ENCODE peak calls at places on chromosomes 11 and 22, in five cellular contexts. One of them, this sample, is unnamed. For H3K9me3, the result is how much of the 10 kb centered on the place peaks cover.

GRCh38 chr11:41256060-41256459 is 203.4 kb downstream of the LRRC4C start:
- DNase-seq in IMR-90: no peak
- DNase-seq in ascending aorta: no peak
- DNase-seq in CD8-positive, alpha-beta memory T cell: no peak
- DNase-seq in WERI-Rb-1: no peak
- DNase-seq in this sample: no peak

GRCh38 chr22:23856721-23857605 is 712 bp upstream of the SLC2A11 start:
- DNase-seq in IMR-90: peak
- DNase-seq in ascending aorta: no peak
- DNase-seq in CD8-positive, alpha-beta memory T cell: no peak
- DNase-seq in WERI-Rb-1: peak
- DNase-seq in this sample: no peak

GRCh38 chr11:18927550-18928322 is 11.5 kb downstream of the MRGPRX1 start:
- DNase-seq in IMR-90: no peak
- DNase-seq in ascending aorta: no peak
- DNase-seq in CD8-positive, alpha-beta memory T cell: no peak
- DNase-seq in WERI-Rb-1: no peak
- DNase-seq in this sample: no peak

GRCh38 chr11:38274031-38274430 is 1676.0 kb upstream of the RAG2 start:
- DNase-seq in IMR-90: no peak
- DNase-seq in ascending aorta: no peak
- DNase-seq in CD8-positive, alpha-beta memory T cell: no peak
- DNase-seq in WERI-Rb-1: no peak
- DNase-seq in this sample: no peak

GRCh38 chr22:38618682-38619081 is 37.5 kb downstream of the FAM227A start:
- DNase-seq in IMR-90: no peak
- DNase-seq in ascending aorta: no peak
- DNase-seq in CD8-positive, alpha-beta memory T cell: no peak
- DNase-seq in WERI-Rb-1: no peak
- DNase-seq in this sample: no peak

GRCh38 chr11:116078101-116078561 is 573.9 kb upstream of the CADM1 start:
- DNase-seq in IMR-90: peak
- DNase-seq in ascending aorta: no peak
- DNase-seq in CD8-positive, alpha-beta memory T cell: no peak
- DNase-seq in WERI-Rb-1: peak
- DNase-seq in this sample: no peak

GRCh38 chr11:28169816-28170215 is 61.6 kb downstream of the METTL15 start:
- DNase-seq in IMR-90: peak
- DNase-seq in ascending aorta: no peak
- DNase-seq in CD8-positive, alpha-beta memory T cell: no peak
- DNase-seq in WERI-Rb-1: no peak
- DNase-seq in this sample: no peak

GRCh38 chr11:111851636-111852035 is 19.7 kb downstream of the ALG9 start:
- DNase-seq in IMR-90: peak
- DNase-seq in ascending aorta: no peak
- DNase-seq in CD8-positive, alpha-beta memory T cell: no peak
- DNase-seq in WERI-Rb-1: no peak
- DNase-seq in this sample: no peak

GRCh38 chr11:117703209-117703608 is 93.8 kb downstream of the DSCAML1 start:
- DNase-seq in IMR-90: no peak
- DNase-seq in ascending aorta: no peak
- DNase-seq in CD8-positive, alpha-beta memory T cell: no peak
- DNase-seq in WERI-Rb-1: no peak
- DNase-seq in this sample: no peak

GRCh38 chr11:96272542-96273306 is 70.3 kb downstream of the MAML2 start:
- DNase-seq in IMR-90: peak
- DNase-seq in ascending aorta: no peak
- DNase-seq in CD8-positive, alpha-beta memory T cell: no peak
- DNase-seq in WERI-Rb-1: no peak
- DNase-seq in this sample: no peak

GRCh38 chr11:31995525-31996123 is 95.2 kb upstream of the RCN1 start:
- DNase-seq in IMR-90: peak
- DNase-seq in ascending aorta: no peak
- DNase-seq in CD8-positive, alpha-beta memory T cell: no peak
- DNase-seq in WERI-Rb-1: no peak
- DNase-seq in this sample: no peak

GRCh38 chr22:46979506-46979905 is 217.1 kb downstream of the TBC1D22A start:
- DNase-seq in IMR-90: no peak
- DNase-seq in ascending aorta: no peak
- DNase-seq in CD8-positive, alpha-beta memory T cell: no peak
- DNase-seq in WERI-Rb-1: no peak
- DNase-seq in this sample: no peak

GRCh38 chr11:68810164-68810563 is 31.6 kb downstream of the CPT1A start:
- DNase-seq in IMR-90: no peak
- DNase-seq in ascending aorta: no peak
- DNase-seq in CD8-positive, alpha-beta memory T cell: no peak
- DNase-seq in WERI-Rb-1: no peak
- DNase-seq in this sample: no peak

GRCh38 chr22:41352058-41352457 is 29.7 kb upstream of the TEF start:
- DNase-seq in IMR-90: peak
- DNase-seq in ascending aorta: no peak
- DNase-seq in CD8-positive, alpha-beta memory T cell: no peak
- DNase-seq in WERI-Rb-1: no peak
- DNase-seq in this sample: no peak

GRCh38 chr11:18452927-18453326 is 2.7 kb upstream of the LDHAL6A start:
- DNase-seq in IMR-90: peak
- DNase-seq in ascending aorta: no peak
- DNase-seq in CD8-positive, alpha-beta memory T cell: no peak
- DNase-seq in WERI-Rb-1: no peak
- DNase-seq in this sample: no peak

GRCh38 chr11:103266167-103266831 is 157.1 kb downstream of the DYNC2H1 start:
- DNase-seq in IMR-90: no peak
- DNase-seq in ascending aorta: no peak
- DNase-seq in CD8-positive, alpha-beta memory T cell: no peak
- DNase-seq in WERI-Rb-1: no peak
- DNase-seq in this sample: no peak

GRCh38 chr11:69377029-69377952 is 83.3 kb downstream of the MYEOV start:
- DNase-seq in IMR-90: no peak
- DNase-seq in ascending aorta: no peak
- DNase-seq in CD8-positive, alpha-beta memory T cell: no peak
- DNase-seq in WERI-Rb-1: no peak
- DNase-seq in this sample: no peak

GRCh38 chr22:42288791-42289190 is 18.3 kb upstream of the TCF20 start:
- DNase-seq in IMR-90: no peak
- DNase-seq in ascending aorta: no peak
- DNase-seq in CD8-positive, alpha-beta memory T cell: no peak
- DNase-seq in WERI-Rb-1: no peak
- DNase-seq in this sample: no peak

GRCh38 chr11:44464741-44465140 is 100.7 kb upstream of the CD82 start:
- DNase-seq in IMR-90: no peak
- DNase-seq in ascending aorta: no peak
- DNase-seq in CD8-positive, alpha-beta memory T cell: no peak
- DNase-seq in WERI-Rb-1: no peak
- DNase-seq in this sample: no peak

GRCh38 chr11:134529212-134530096 is 117.4 kb upstream of the B3GAT1 start:
- DNase-seq in IMR-90: no peak
- DNase-seq in ascending aorta: peak
- DNase-seq in CD8-positive, alpha-beta memory T cell: no peak
- DNase-seq in WERI-Rb-1: peak
- DNase-seq in this sample: peak

GRCh38 chr11:96481204-96481603 is 91.4 kb downstream of the JRKL start:
- DNase-seq in IMR-90: no peak
- DNase-seq in ascending aorta: no peak
- DNase-seq in CD8-positive, alpha-beta memory T cell: no peak
- DNase-seq in WERI-Rb-1: no peak
- DNase-seq in this sample: no peak

GRCh38 chr22:40009231-40009769 is 14.5 kb downstream of the FAM83F start:
- DNase-seq in IMR-90: peak
- DNase-seq in ascending aorta: no peak
- DNase-seq in CD8-positive, alpha-beta memory T cell: no peak
- DNase-seq in WERI-Rb-1: peak
- DNase-seq in this sample: no peak

GRCh38 chr11:65593518-65594414 is 1.8 kb downstream of the KCNK7 start:
- DNase-seq in IMR-90: no peak
- DNase-seq in ascending aorta: no peak
- DNase-seq in CD8-positive, alpha-beta memory T cell: no peak
- DNase-seq in WERI-Rb-1: peak
- DNase-seq in this sample: no peak

GRCh38 chr11:14969922-14970323 is 2.2 kb downstream of the CALCA start:
- DNase-seq in IMR-90: peak
- DNase-seq in ascending aorta: no peak
- DNase-seq in CD8-positive, alpha-beta memory T cell: no peak
- DNase-seq in WERI-Rb-1: peak
- DNase-seq in this sample: no peak

GRCh38 chr11:126341760-126342161 is 13.7 kb upstream of the ST3GAL4 start:
- DNase-seq in IMR-90: peak
- DNase-seq in ascending aorta: no peak
- DNase-seq in CD8-positive, alpha-beta memory T cell: no peak
- DNase-seq in WERI-Rb-1: no peak
- DNase-seq in this sample: no peak

GRCh38 chr11:115471367-115471766 is 32.8 kb downstream of the CADM1 start:
- DNase-seq in IMR-90: peak
- DNase-seq in ascending aorta: no peak
- DNase-seq in CD8-positive, alpha-beta memory T cell: no peak
- DNase-seq in WERI-Rb-1: no peak
- DNase-seq in this sample: no peak

GRCh38 chr22:23786261-23786710 is 480 bp upstream of the SMARCB1 start:
- DNase-seq in IMR-90: no peak
- DNase-seq in ascending aorta: no peak
- DNase-seq in CD8-positive, alpha-beta memory T cell: no peak
- DNase-seq in WERI-Rb-1: no peak
- DNase-seq in this sample: no peak

GRCh38 chr11:128508785-128509518 is 78.4 kb downstream of the ETS1 start:
- DNase-seq in IMR-90: peak
- DNase-seq in ascending aorta: no peak
- DNase-seq in CD8-positive, alpha-beta memory T cell: no peak
- DNase-seq in WERI-Rb-1: no peak
- DNase-seq in this sample: no peak

GRCh38 chr22:39303358-39303757 is 16.1 kb downstream of the RPL3 start:
- DNase-seq in IMR-90: no peak
- DNase-seq in ascending aorta: no peak
- DNase-seq in CD8-positive, alpha-beta memory T cell: no peak
- DNase-seq in WERI-Rb-1: no peak
- DNase-seq in this sample: no peak

GRCh38 chr11:66685276-66686099 is 7.8 kb upstream of the RBM4B start:
- DNase-seq in IMR-90: no peak
- DNase-seq in ascending aorta: no peak
- DNase-seq in CD8-positive, alpha-beta memory T cell: no peak
- DNase-seq in WERI-Rb-1: no peak
- DNase-seq in this sample: no peak

GRCh38 chr11:64844330-64845124 is at the start of gene CDC42BPG:
- DNase-seq in IMR-90: peak
- DNase-seq in ascending aorta: no peak
- DNase-seq in CD8-positive, alpha-beta memory T cell: peak
- DNase-seq in WERI-Rb-1: peak
- DNase-seq in this sample: peak

GRCh38 chr11:16261836-16262644 is 94.3 kb downstream of the SOX6 start:
- DNase-seq in IMR-90: no peak
- DNase-seq in ascending aorta: no peak
- DNase-seq in CD8-positive, alpha-beta memory T cell: no peak
- DNase-seq in WERI-Rb-1: no peak
- DNase-seq in this sample: no peak

GRCh38 chr11:6856871-6857270 is 6.0 kb upstream of the OR10A2 start:
- DNase-seq in IMR-90: peak
- DNase-seq in ascending aorta: no peak
- DNase-seq in CD8-positive, alpha-beta memory T cell: no peak
- DNase-seq in WERI-Rb-1: no peak
- DNase-seq in this sample: no peak

GRCh38 chr11:94876645-94877445 is 96.5 kb downstream of the CWC15 start:
- DNase-seq in IMR-90: peak
- DNase-seq in ascending aorta: peak
- DNase-seq in CD8-positive, alpha-beta memory T cell: no peak
- DNase-seq in WERI-Rb-1: no peak
- DNase-seq in this sample: no peak

GRCh38 chr22:20173246-20173645 is 22.4 kb upstream of the CCDC188 start:
- DNase-seq in IMR-90: no peak
- DNase-seq in ascending aorta: no peak
- DNase-seq in CD8-positive, alpha-beta memory T cell: no peak
- DNase-seq in WERI-Rb-1: no peak
- DNase-seq in this sample: no peak

GRCh38 chr11:17722000-17722643 is 2.8 kb downstream of the MYOD1 start:
- DNase-seq in IMR-90: peak
- DNase-seq in ascending aorta: peak
- DNase-seq in CD8-positive, alpha-beta memory T cell: no peak
- DNase-seq in WERI-Rb-1: peak
- DNase-seq in this sample: no peak

GRCh38 chr11:74871037-74871436 is 77.9 kb downstream of the XRRA1 start:
- DNase-seq in IMR-90: no peak
- DNase-seq in ascending aorta: no peak
- DNase-seq in CD8-positive, alpha-beta memory T cell: no peak
- DNase-seq in WERI-Rb-1: no peak
- DNase-seq in this sample: no peak
- H3K9me3 ChIP-seq in IMR-90: under half
- H3K9me3 ChIP-seq in ascending aorta: half or more
- H3K9me3 ChIP-seq in CD8-positive, alpha-beta memory T cell: under half
- H3K9me3 ChIP-seq in WERI-Rb-1: under half
- H3K9me3 ChIP-seq in this sample: under half

GRCh38 chr22:30368420-30368819 is 11.6 kb downstream of the CCDC157 start:
- DNase-seq in IMR-90: peak
- DNase-seq in ascending aorta: no peak
- DNase-seq in CD8-positive, alpha-beta memory T cell: no peak
- DNase-seq in WERI-Rb-1: no peak
- DNase-seq in this sample: no peak
- H3K9me3 ChIP-seq in IMR-90: under half
- H3K9me3 ChIP-seq in ascending aorta: under half
- H3K9me3 ChIP-seq in CD8-positive, alpha-beta memory T cell: under half
- H3K9me3 ChIP-seq in WERI-Rb-1: under half
- H3K9me3 ChIP-seq in this sample: under half

DNA sequence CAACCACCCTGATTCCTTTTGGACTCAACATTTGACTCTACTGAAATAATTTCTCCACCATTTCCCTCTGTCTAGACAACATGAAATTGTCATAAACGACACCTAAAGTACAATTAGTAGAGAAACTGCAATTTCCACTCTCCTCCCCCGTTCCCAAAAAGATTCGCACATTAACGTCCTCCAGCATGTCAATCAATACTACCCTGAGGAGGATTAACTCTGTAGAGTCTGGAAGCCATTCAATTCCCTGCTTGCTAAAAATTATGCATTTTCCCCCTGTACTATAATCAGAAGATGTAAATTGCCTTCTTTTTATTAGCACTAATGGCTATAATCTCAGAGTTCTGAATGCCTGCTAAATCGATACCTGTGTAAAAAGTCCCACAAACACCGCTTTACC is 70.5 kb downstream of the AMBRA1 start:
- DNase-seq in IMR-90: no peak
- DNase-seq in ascending aorta: no peak
- DNase-seq in CD8-positive, alpha-beta memory T cell: no peak
- DNase-seq in WERI-Rb-1: no peak
- DNase-seq in this sample: no peak
- H3K9me3 ChIP-seq in IMR-90: under half
- H3K9me3 ChIP-seq in ascending aorta: under half
- H3K9me3 ChIP-seq in CD8-positive, alpha-beta memory T cell: under half
- H3K9me3 ChIP-seq in WERI-Rb-1: under half
- H3K9me3 ChIP-seq in this sample: under half

GRCh38 chr22:44758354-44758969 is 6.1 kb downstream of the ARHGAP8 start:
- DNase-seq in IMR-90: peak
- DNase-seq in ascending aorta: no peak
- DNase-seq in CD8-positive, alpha-beta memory T cell: no peak
- DNase-seq in WERI-Rb-1: no peak
- DNase-seq in this sample: no peak
- H3K9me3 ChIP-seq in IMR-90: under half
- H3K9me3 ChIP-seq in ascending aorta: under half
- H3K9me3 ChIP-seq in CD8-positive, alpha-beta memory T cell: under half
- H3K9me3 ChIP-seq in WERI-Rb-1: under half
- H3K9me3 ChIP-seq in this sample: under half

GRCh38 chr11:48669146-48669545 is 180.6 kb downstream of the OR4A47 start:
- DNase-seq in IMR-90: no peak
- DNase-seq in ascending aorta: no peak
- DNase-seq in CD8-positive, alpha-beta memory T cell: no peak
- DNase-seq in WERI-Rb-1: no peak
- DNase-seq in this sample: no peak
- H3K9me3 ChIP-seq in IMR-90: under half
- H3K9me3 ChIP-seq in ascending aorta: half or more
- H3K9me3 ChIP-seq in CD8-positive, alpha-beta memory T cell: under half
- H3K9me3 ChIP-seq in WERI-Rb-1: under half
- H3K9me3 ChIP-seq in this sample: under half

This sample was measured in T-helper 17 cell.